ENCODE peak calls at places on chromosomes 13 and 19, in eight cellular contexts. One of them, this sample, is unnamed.

GRCh38 chr19:47240996-47241918 is 10.3 kb upstream of the BBC3 start:
- DNase-seq in esophagus squamous epithelium: no peak
- DNase-seq in activated CD4-positive, alpha-beta memory T cell treated with anti-CD3 and anti-CD28 coated beads, Interleukin-2, amount 10 ng/mL, durations not matched to agents 7 days and 5 days: peak; percentile 86
- DNase-seq in activated T-helper 1 cell treated with anti-CD3 and anti-CD28 coated beads, Interleukin-12 subunit alpha, Interleukin-12 subunit beta, Interleukin-2, Interleukin-4 antibody, amounts not matched to agents 30 ng/mL and 10 ng/mL and 1 ng/mL, durations not matched to agents 14 hours and 24 hours and 36 hours: peak; percentile 76
- DNase-seq in EL: peak; percentile 77
- DNase-seq in neural progenitor cell: peak; percentile 74
- DNase-seq in activated naive CD4-positive, alpha-beta T cell: peak; percentile 67
- DNase-seq in GM20000: peak; percentile 88
- DNase-seq in this sample: peak; percentile 64

GRCh38 chr13:97141564-97142005 is 80.5 kb upstream of the MBNL2 start:
- DNase-seq in esophagus squamous epithelium: peak; percentile 3
- DNase-seq in activated CD4-positive, alpha-beta memory T cell treated with anti-CD3 and anti-CD28 coated beads, Interleukin-2, amount 10 ng/mL, durations not matched to agents 7 days and 5 days: no peak
- DNase-seq in activated T-helper 1 cell treated with anti-CD3 and anti-CD28 coated beads, Interleukin-12 subunit alpha, Interleukin-12 subunit beta, Interleukin-2, Interleukin-4 antibody, amounts not matched to agents 30 ng/mL and 10 ng/mL and 1 ng/mL, durations not matched to agents 14 hours and 24 hours and 36 hours: no peak
- DNase-seq in EL: peak; percentile 88
- DNase-seq in neural progenitor cell: peak; percentile 26
- DNase-seq in activated naive CD4-positive, alpha-beta T cell: no peak
- DNase-seq in GM20000: peak; percentile 9
- DNase-seq in this sample: peak; percentile 78

GRCh38 chr13:75356426-75356825 is 125.5 kb downstream of the TBC1D4 start:
- DNase-seq in esophagus squamous epithelium: no peak
- DNase-seq in activated CD4-positive, alpha-beta memory T cell treated with anti-CD3 and anti-CD28 coated beads, Interleukin-2, amount 10 ng/mL, durations not matched to agents 7 days and 5 days: no peak
- DNase-seq in activated T-helper 1 cell treated with anti-CD3 and anti-CD28 coated beads, Interleukin-12 subunit alpha, Interleukin-12 subunit beta, Interleukin-2, Interleukin-4 antibody, amounts not matched to agents 30 ng/mL and 10 ng/mL and 1 ng/mL, durations not matched to agents 14 hours and 24 hours and 36 hours: no peak
- DNase-seq in EL: peak; percentile 65
- DNase-seq in neural progenitor cell: no peak
- DNase-seq in activated naive CD4-positive, alpha-beta T cell: no peak
- DNase-seq in GM20000: no peak
- DNase-seq in this sample: no peak

GRCh38 chr13:25742220-25742619 is 309.6 kb downstream of the SHISA2 start:
- DNase-seq in esophagus squamous epithelium: no peak
- DNase-seq in activated CD4-positive, alpha-beta memory T cell treated with anti-CD3 and anti-CD28 coated beads, Interleukin-2, amount 10 ng/mL, durations not matched to agents 7 days and 5 days: no peak
- DNase-seq in activated T-helper 1 cell treated with anti-CD3 and anti-CD28 coated beads, Interleukin-12 subunit alpha, Interleukin-12 subunit beta, Interleukin-2, Interleukin-4 antibody, amounts not matched to agents 30 ng/mL and 10 ng/mL and 1 ng/mL, durations not matched to agents 14 hours and 24 hours and 36 hours: no peak
- DNase-seq in EL: no peak
- DNase-seq in neural progenitor cell: no peak
- DNase-seq in activated naive CD4-positive, alpha-beta T cell: no peak
- DNase-seq in GM20000: no peak
- DNase-seq in this sample: no peak

GRCh38 chr13:101146101-101146898 is 270.0 kb downstream of the NALCN start:
- DNase-seq in esophagus squamous epithelium: no peak
- DNase-seq in activated CD4-positive, alpha-beta memory T cell treated with anti-CD3 and anti-CD28 coated beads, Interleukin-2, amount 10 ng/mL, durations not matched to agents 7 days and 5 days: no peak
- DNase-seq in activated T-helper 1 cell treated with anti-CD3 and anti-CD28 coated beads, Interleukin-12 subunit alpha, Interleukin-12 subunit beta, Interleukin-2, Interleukin-4 antibody, amounts not matched to agents 30 ng/mL and 10 ng/mL and 1 ng/mL, durations not matched to agents 14 hours and 24 hours and 36 hours: no peak
- DNase-seq in EL: no peak
- DNase-seq in neural progenitor cell: no peak
- DNase-seq in activated naive CD4-positive, alpha-beta T cell: no peak
- DNase-seq in GM20000: no peak
- DNase-seq in this sample: no peak

GRCh38 chr19:36058481-36059179 is 3.9 kb downstream of the WDR62 start:
- DNase-seq in esophagus squamous epithelium: no peak
- DNase-seq in activated CD4-positive, alpha-beta memory T cell treated with anti-CD3 and anti-CD28 coated beads, Interleukin-2, amount 10 ng/mL, durations not matched to agents 7 days and 5 days: no peak
- DNase-seq in activated T-helper 1 cell treated with anti-CD3 and anti-CD28 coated beads, Interleukin-12 subunit alpha, Interleukin-12 subunit beta, Interleukin-2, Interleukin-4 antibody, amounts not matched to agents 30 ng/mL and 10 ng/mL and 1 ng/mL, durations not matched to agents 14 hours and 24 hours and 36 hours: no peak
- DNase-seq in EL: no peak
- DNase-seq in neural progenitor cell: no peak
- DNase-seq in activated naive CD4-positive, alpha-beta T cell: no peak
- DNase-seq in GM20000: no peak
- DNase-seq in this sample: no peak

GRCh38 chr19:6501740-6502648 is at the start of gene TUBB4A:
- DNase-seq in esophagus squamous epithelium: no peak
- DNase-seq in activated CD4-positive, alpha-beta memory T cell treated with anti-CD3 and anti-CD28 coated beads, Interleukin-2, amount 10 ng/mL, durations not matched to agents 7 days and 5 days: peak; percentile 50
- DNase-seq in activated T-helper 1 cell treated with anti-CD3 and anti-CD28 coated beads, Interleukin-12 subunit alpha, Interleukin-12 subunit beta, Interleukin-2, Interleukin-4 antibody, amounts not matched to agents 30 ng/mL and 10 ng/mL and 1 ng/mL, durations not matched to agents 14 hours and 24 hours and 36 hours: peak; percentile 31
- DNase-seq in EL: no peak
- DNase-seq in neural progenitor cell: peak; percentile 56
- DNase-seq in activated naive CD4-positive, alpha-beta T cell: no peak
- DNase-seq in GM20000: peak; percentile 85
- DNase-seq in this sample: no peak

GRCh38 chr13:20397896-20398295 is 127.8 kb downstream of the CRYL1 start:
- DNase-seq in esophagus squamous epithelium: no peak
- DNase-seq in activated CD4-positive, alpha-beta memory T cell treated with anti-CD3 and anti-CD28 coated beads, Interleukin-2, amount 10 ng/mL, durations not matched to agents 7 days and 5 days: no peak
- DNase-seq in activated T-helper 1 cell treated with anti-CD3 and anti-CD28 coated beads, Interleukin-12 subunit alpha, Interleukin-12 subunit beta, Interleukin-2, Interleukin-4 antibody, amounts not matched to agents 30 ng/mL and 10 ng/mL and 1 ng/mL, durations not matched to agents 14 hours and 24 hours and 36 hours: no peak
- DNase-seq in EL: no peak
- DNase-seq in neural progenitor cell: no peak
- DNase-seq in activated naive CD4-positive, alpha-beta T cell: no peak
- DNase-seq in GM20000: no peak
- DNase-seq in this sample: no peak

GRCh38 chr13:110418944-110419343 is 111.9 kb downstream of the COL4A2 start:
- DNase-seq in esophagus squamous epithelium: no peak
- DNase-seq in activated CD4-positive, alpha-beta memory T cell treated with anti-CD3 and anti-CD28 coated beads, Interleukin-2, amount 10 ng/mL, durations not matched to agents 7 days and 5 days: no peak
- DNase-seq in activated T-helper 1 cell treated with anti-CD3 and anti-CD28 coated beads, Interleukin-12 subunit alpha, Interleukin-12 subunit beta, Interleukin-2, Interleukin-4 antibody, amounts not matched to agents 30 ng/mL and 10 ng/mL and 1 ng/mL, durations not matched to agents 14 hours and 24 hours and 36 hours: no peak
- DNase-seq in EL: no peak
- DNase-seq in neural progenitor cell: no peak
- DNase-seq in activated naive CD4-positive, alpha-beta T cell: no peak
- DNase-seq in GM20000: no peak
- DNase-seq in this sample: no peak

GRCh38 chr13:30097695-30098094 is 209.7 kb downstream of the KATNAL1 start:
- DNase-seq in esophagus squamous epithelium: no peak
- DNase-seq in activated CD4-positive, alpha-beta memory T cell treated with anti-CD3 and anti-CD28 coated beads, Interleukin-2, amount 10 ng/mL, durations not matched to agents 7 days and 5 days: no peak
- DNase-seq in activated T-helper 1 cell treated with anti-CD3 and anti-CD28 coated beads, Interleukin-12 subunit alpha, Interleukin-12 subunit beta, Interleukin-2, Interleukin-4 antibody, amounts not matched to agents 30 ng/mL and 10 ng/mL and 1 ng/mL, durations not matched to agents 14 hours and 24 hours and 36 hours: no peak
- DNase-seq in EL: no peak
- DNase-seq in neural progenitor cell: no peak
- DNase-seq in activated naive CD4-positive, alpha-beta T cell: no peak
- DNase-seq in GM20000: no peak
- DNase-seq in this sample: no peak

GRCh38 chr19:33442706-33443105 is 69.2 kb downstream of the CEBPG start:
- DNase-seq in esophagus squamous epithelium: no peak
- DNase-seq in activated CD4-positive, alpha-beta memory T cell treated with anti-CD3 and anti-CD28 coated beads, Interleukin-2, amount 10 ng/mL, durations not matched to agents 7 days and 5 days: no peak
- DNase-seq in activated T-helper 1 cell treated with anti-CD3 and anti-CD28 coated beads, Interleukin-12 subunit alpha, Interleukin-12 subunit beta, Interleukin-2, Interleukin-4 antibody, amounts not matched to agents 30 ng/mL and 10 ng/mL and 1 ng/mL, durations not matched to agents 14 hours and 24 hours and 36 hours: no peak
- DNase-seq in EL: no peak
- DNase-seq in neural progenitor cell: no peak
- DNase-seq in activated naive CD4-positive, alpha-beta T cell: no peak
- DNase-seq in GM20000: no peak
- DNase-seq in this sample: no peak

GRCh38 chr19:21483589-21484170 is 21.7 kb upstream of the ZNF429 start:
- DNase-seq in esophagus squamous epithelium: no peak
- DNase-seq in activated CD4-positive, alpha-beta memory T cell treated with anti-CD3 and anti-CD28 coated beads, Interleukin-2, amount 10 ng/mL, durations not matched to agents 7 days and 5 days: peak; percentile 57
- DNase-seq in activated T-helper 1 cell treated with anti-CD3 and anti-CD28 coated beads, Interleukin-12 subunit alpha, Interleukin-12 subunit beta, Interleukin-2, Interleukin-4 antibody, amounts not matched to agents 30 ng/mL and 10 ng/mL and 1 ng/mL, durations not matched to agents 14 hours and 24 hours and 36 hours: no peak
- DNase-seq in EL: no peak
- DNase-seq in neural progenitor cell: peak; percentile 45
- DNase-seq in activated naive CD4-positive, alpha-beta T cell: peak; percentile 31
- DNase-seq in GM20000: peak; percentile 82
- DNase-seq in this sample: peak; percentile 21

GRCh38 chr13:98784666-98785065 is 32.2 kb upstream of the SLC15A1 start:
- DNase-seq in esophagus squamous epithelium: no peak
- DNase-seq in activated CD4-positive, alpha-beta memory T cell treated with anti-CD3 and anti-CD28 coated beads, Interleukin-2, amount 10 ng/mL, durations not matched to agents 7 days and 5 days: no peak
- DNase-seq in activated T-helper 1 cell treated with anti-CD3 and anti-CD28 coated beads, Interleukin-12 subunit alpha, Interleukin-12 subunit beta, Interleukin-2, Interleukin-4 antibody, amounts not matched to agents 30 ng/mL and 10 ng/mL and 1 ng/mL, durations not matched to agents 14 hours and 24 hours and 36 hours: no peak
- DNase-seq in EL: no peak
- DNase-seq in neural progenitor cell: no peak
- DNase-seq in activated naive CD4-positive, alpha-beta T cell: no peak
- DNase-seq in GM20000: no peak
- DNase-seq in this sample: no peak

GRCh38 chr19:15014579-15014978 is 34.7 kb upstream of the CASP14 start:
- DNase-seq in esophagus squamous epithelium: no peak
- DNase-seq in activated CD4-positive, alpha-beta memory T cell treated with anti-CD3 and anti-CD28 coated beads, Interleukin-2, amount 10 ng/mL, durations not matched to agents 7 days and 5 days: no peak
- DNase-seq in activated T-helper 1 cell treated with anti-CD3 and anti-CD28 coated beads, Interleukin-12 subunit alpha, Interleukin-12 subunit beta, Interleukin-2, Interleukin-4 antibody, amounts not matched to agents 30 ng/mL and 10 ng/mL and 1 ng/mL, durations not matched to agents 14 hours and 24 hours and 36 hours: no peak
- DNase-seq in EL: no peak
- DNase-seq in neural progenitor cell: peak; percentile 45
- DNase-seq in activated naive CD4-positive, alpha-beta T cell: no peak
- DNase-seq in GM20000: no peak
- DNase-seq in this sample: peak; percentile 54